ENCODE peak calls at places on chromosome 18, in eight cellular contexts. Q, F, H, W, R, J, V and C are unnamed samples.

GRCh38 chr18:29361843-29362242 is 1184.9 kb upstream of the CDH2 start:
- DNase-seq in Q (peak), F (peak), H (peak), W (no peak), R (no peak), J (no peak), V (no peak), C (no peak)

GRCh38 chr18:43582120-43582519 is 304.8 kb upstream of the SYT4 start:
- DNase-seq in Q (no peak), F (no peak), H (no peak), W (peak), R (no peak), J (no peak), V (no peak), C (no peak)

GRCh38 chr18:78813898-78814297 is 165.7 kb upstream of the SALL3 start:
- DNase-seq in Q (no peak), F (no peak), H (no peak), W (no peak), R (no peak), J (no peak), V (no peak), C (no peak)

GRCh38 chr18:38940863-38941531 is 1375.4 kb upstream of the CELF4 start:
- DNase-seq in Q (no peak), F (peak), H (peak), W (no peak), R (no peak), J (no peak), V (no peak), C (peak)

GRCh38 chr18:39966275-39966674 is 1988.8 kb upstream of the PIK3C3 start:
- DNase-seq in Q (no peak), F (no peak), H (peak), W (no peak), R (no peak), J (no peak), V (no peak), C (no peak)

GRCh38 chr18:28716321-28716720 is 539.4 kb upstream of the CDH2 start:
- DNase-seq in Q (no peak), F (no peak), H (no peak), W (no peak), R (no peak), J (no peak), V (no peak), C (no peak)

GRCh38 chr18:55998071-55998522 is 410.1 kb upstream of the TCF4 start:
- DNase-seq in Q (no peak), F (no peak), H (peak), W (no peak), R (no peak), J (no peak), V (peak), C (no peak)

GRCh38 chr18:9782073-9782857 is 74.2 kb downstream of the RAB31 start:
- DNase-seq in Q (no peak), F (no peak), H (no peak), W (no peak), R (no peak), J (no peak), V (no peak), C (no peak)

GRCh38 chr18:35121531-35121930 is 80.3 kb downstream of the MAPRE2 start:
- DNase-seq in Q (no peak), F (no peak), H (no peak), W (no peak), R (no peak), J (no peak), V (no peak), C (no peak)

GRCh38 chr18:73980289-73980979 is 167.2 kb downstream of the FBXO15 start:
- DNase-seq in Q (no peak), F (no peak), H (peak), W (no peak), R (no peak), J (peak), V (no peak), C (no peak)

GRCh38 chr18:48799724-48800315 is 150.9 kb downstream of the SMAD7 start:
- DNase-seq in Q (no peak), F (peak), H (no peak), W (peak), R (peak), J (no peak), V (no peak), C (no peak)

GRCh38 chr18:33579147-33579867 is 1.3 kb downstream of the ASXL3 start:
- DNase-seq in Q (no peak), F (no peak), H (peak), W (no peak), R (no peak), J (no peak), V (no peak), C (no peak)

GRCh38 chr18:45793295-45793965 is 32.0 kb upstream of the SIGLEC15 start:
- DNase-seq in Q (no peak), F (peak), H (peak), W (no peak), R (no peak), J (no peak), V (peak), C (no peak)

GRCh38 chr18:11148655-11149440 is 521 bp downstream of the PIEZO2 start:
- DNase-seq in Q (no peak), F (no peak), H (peak), W (no peak), R (no peak), J (peak), V (no peak), C (peak)

GRCh38 chr18:39799010-39799409 is 2156.0 kb upstream of the PIK3C3 start:
- DNase-seq in Q (no peak), F (no peak), H (peak), W (no peak), R (no peak), J (no peak), V (no peak), C (no peak)

GRCh38 chr18:12960846-12961397 is 13.1 kb downstream of the SEH1L start:
- DNase-seq in Q (no peak), F (no peak), H (no peak), W (no peak), R (no peak), J (no peak), V (no peak), C (no peak)

GRCh38 chr18:45423664-45424063 is 191.6 kb upstream of the SLC14A2 start:
- DNase-seq in Q (no peak), F (no peak), H (no peak), W (no peak), R (no peak), J (no peak), V (no peak), C (no peak)

GRCh38 chr18:61541673-61542072 is 208.4 kb downstream of the CDH20 start:
- DNase-seq in Q (no peak), F (no peak), H (no peak), W (no peak), R (no peak), J (no peak), V (peak), C (no peak)

GRCh38 chr18:20971886-20972267 is 139.7 kb downstream of the ROCK1 start:
- DNase-seq in Q (peak), F (peak), H (peak), W (no peak), R (no peak), J (peak), V (no peak), C (peak)

GRCh38 chr18:73101977-73102376 is 234.2 kb upstream of the NETO1 start:
- DNase-seq in Q (no peak), F (no peak), H (no peak), W (no peak), R (no peak), J (no peak), V (no peak), C (no peak)

GRCh38 chr18:9763876-9764605 is 55.9 kb downstream of the RAB31 start:
- DNase-seq in Q (no peak), F (no peak), H (no peak), W (no peak), R (no peak), J (no peak), V (no peak), C (no peak)

GRCh38 chr18:64974378-64975125 is 776.3 kb upstream of the CDH7 start:
- DNase-seq in Q (no peak), F (no peak), H (peak), W (no peak), R (no peak), J (no peak), V (peak), C (no peak)

GRCh38 chr18:62566199-62566598 is 43.4 kb downstream of the ZCCHC2 start:
- DNase-seq in Q (no peak), F (no peak), H (peak), W (peak), R (no peak), J (peak), V (peak), C (no peak)

GRCh38 chr18:57585421-57585820 is 1.1 kb downstream of the FECH start:
- DNase-seq in Q (no peak), F (no peak), H (no peak), W (no peak), R (no peak), J (no peak), V (no peak), C (no peak)

GRCh38 chr18:51890762-51891161 is 449.2 kb upstream of the DCC start:
- DNase-seq in Q (no peak), F (no peak), H (no peak), W (peak), R (no peak), J (no peak), V (peak), C (no peak)

GRCh38 chr18:39318462-39318861 is 1752.9 kb upstream of the CELF4 start:
- DNase-seq in Q (no peak), F (no peak), H (peak), W (no peak), R (no peak), J (no peak), V (no peak), C (no peak)

GRCh38 chr18:8839285-8839684 is 133.9 kb downstream of the MTCL1 start:
- DNase-seq in Q (no peak), F (no peak), H (no peak), W (peak), R (no peak), J (no peak), V (no peak), C (no peak)

GRCh38 chr18:73564073-73564472 is 583.6 kb downstream of the FBXO15 start:
- DNase-seq in Q (no peak), F (no peak), H (no peak), W (no peak), R (no peak), J (no peak), V (no peak), C (no peak)

GRCh38 chr18:50628543-50628905 is 68.6 kb downstream of the MAPK4 start:
- DNase-seq in Q (no peak), F (no peak), H (no peak), W (no peak), R (no peak), J (no peak), V (no peak), C (no peak)

GRCh38 chr18:50630895-50631294 is 71.0 kb downstream of the MAPK4 start:
- DNase-seq in Q (no peak), F (no peak), H (no peak), W (no peak), R (no peak), J (no peak), V (no peak), C (no peak)

GRCh38 chr18:50631831-50632285 is 72.0 kb downstream of the MAPK4 start:
- DNase-seq in Q (no peak), F (no peak), H (no peak), W (no peak), R (no peak), J (no peak), V (no peak), C (no peak)

GRCh38 chr18:50627594-50628542 is 68.0 kb downstream of the MAPK4 start:
- DNase-seq in Q (no peak), F (no peak), H (no peak), W (no peak), R (no peak), J (no peak), V (no peak), C (no peak)

GRCh38 chr18:50629148-50629631 is 69.3 kb downstream of the MAPK4 start:
- DNase-seq in Q (no peak), F (no peak), H (no peak), W (no peak), R (no peak), J (no peak), V (peak), C (no peak)
- TF ChIP-seq CTCF in Q (no peak), F (no peak), H (no peak), W (no peak), R (no peak), J (no peak), V (no peak), C (no peak)

DNA sequence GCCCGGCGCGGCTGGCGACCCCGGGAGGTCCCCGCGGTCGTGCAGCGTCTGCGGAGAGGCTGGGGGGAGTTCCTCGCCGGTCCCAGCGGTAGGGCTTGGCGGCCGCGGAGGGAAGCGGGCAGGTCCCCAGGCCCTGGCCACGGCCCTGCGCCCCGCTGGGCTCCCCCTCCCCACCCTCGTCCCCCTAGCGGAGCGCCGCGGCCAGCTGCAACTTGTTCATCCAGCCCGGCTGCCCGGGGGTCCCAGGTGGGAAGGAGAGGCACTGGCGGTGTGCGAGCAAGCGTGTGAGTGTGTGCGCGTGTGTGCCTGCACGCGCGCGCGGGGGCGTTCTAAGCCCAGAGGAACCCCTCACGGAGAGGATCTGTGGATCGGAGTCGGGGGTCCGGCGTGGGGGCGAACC is 1.3 kb downstream of the PTPRM start:
- DNase-seq in Q (no peak), F (no peak), H (peak), W (peak), R (no peak), J (peak), V (peak), C (no peak)
- TF ChIP-seq CTCF in Q (no peak), F (no peak), H (peak), W (no peak), R (no peak), J (peak), V (peak), C (no peak)

GRCh38 chr18:2103299-2103698 is 468.0 kb downstream of the METTL4 start:
- DNase-seq in Q (no peak), F (no peak), H (no peak), W (no peak), R (no peak), J (no peak), V (no peak), C (no peak)

GRCh38 chr18:2100694-2101213 is 470.6 kb downstream of the METTL4 start:
- DNase-seq in Q (no peak), F (no peak), H (no peak), W (no peak), R (no peak), J (no peak), V (no peak), C (no peak)

GRCh38 chr18:2108581-2108980 is 462.7 kb downstream of the METTL4 start:
- DNase-seq in Q (no peak), F (no peak), H (no peak), W (no peak), R (no peak), J (no peak), V (no peak), C (no peak)

GRCh38 chr18:2102022-2102421 is 469.3 kb downstream of the METTL4 start:
- DNase-seq in Q (no peak), F (peak), H (no peak), W (no peak), R (no peak), J (no peak), V (no peak), C (no peak)

GRCh38 chr18:2104620-2105462 is 466.5 kb downstream of the METTL4 start:
- DNase-seq in Q (peak), F (peak), H (peak), W (peak), R (peak), J (peak), V (peak), C (peak)
- TF ChIP-seq CTCF in Q (peak), F (peak), H (peak), W (peak), R (peak), J (peak), V (peak), C (peak)

GRCh38 chr18:36843784-36844183 is 14.9 kb downstream of the KIAA1328 start:
- DNase-seq in Q (no peak), F (no peak), H (no peak), W (no peak), R (no peak), J (no peak), V (no peak), C (no peak)
- TF ChIP-seq CTCF in Q (no peak), F (no peak), H (no peak), W (no peak), R (no peak), J (no peak), V (no peak), C (no peak)

GRCh38 chr18:2994190-2994589 is 18.8 kb downstream of the LPIN2 start:
- DNase-seq in Q (no peak), F (no peak), H (no peak), W (no peak), R (no peak), J (no peak), V (no peak), C (no peak)
- TF ChIP-seq CTCF in Q (no peak), F (no peak), H (no peak), W (no peak), R (no peak), J (no peak), V (no peak), C (no peak)

GRCh38 chr18:75273817-75274216 is 63.2 kb downstream of the TSHZ1 start:
- DNase-seq in Q (no peak), F (no peak), H (no peak), W (no peak), R (no peak), J (no peak), V (no peak), C (no peak)
- TF ChIP-seq CTCF in Q (peak), F (no peak), H (no peak), W (no peak), R (no peak), J (no peak), V (no peak), C (no peak)

GRCh38 chr18:63736856-63737255 is 34.1 kb downstream of the SERPINB11 start:
- DNase-seq in Q (no peak), F (no peak), H (no peak), W (no peak), R (no peak), J (no peak), V (no peak), C (no peak)

GRCh38 chr18:63747006-63747405 is 28.2 kb upstream of the SERPINB7 start:
- DNase-seq in Q (no peak), F (no peak), H (no peak), W (no peak), R (no peak), J (no peak), V (no peak), C (no peak)

DNA sequence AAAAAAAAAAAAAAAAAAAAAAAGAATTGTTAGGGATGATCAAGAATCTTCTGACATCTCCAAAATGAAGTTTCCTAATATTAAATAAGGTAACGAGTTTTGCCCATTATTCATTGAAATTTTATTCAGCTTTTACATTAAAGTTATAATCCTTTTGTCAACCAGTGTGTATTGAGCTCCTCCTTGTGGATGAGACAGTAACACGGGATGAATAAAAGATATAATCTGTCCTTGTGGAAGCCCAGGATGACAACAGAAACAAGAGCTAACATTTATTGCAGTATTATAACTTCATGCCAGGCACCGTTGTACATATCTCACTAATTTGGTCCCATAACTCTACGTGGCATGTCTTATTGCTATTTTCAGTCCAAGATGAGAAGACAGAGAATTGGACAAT is 33.4 kb upstream of the SERPINB7 start:
- DNase-seq in Q (no peak), F (no peak), H (peak), W (no peak), R (no peak), J (no peak), V (no peak), C (no peak)
- TF ChIP-seq CTCF in Q (no peak), F (no peak), H (peak), W (no peak), R (no peak), J (no peak), V (peak), C (no peak)

GRCh38 chr18:79942786-79943607 is 8.5 kb downstream of the SLC66A2 start:
- DNase-seq in Q (no peak), F (no peak), H (no peak), W (peak), R (peak), J (no peak), V (no peak), C (no peak)
- TF ChIP-seq CTCF in Q (no peak), F (no peak), H (no peak), W (no peak), R (no peak), J (no peak), V (no peak), C (no peak)

GRCh38 chr18:60193780-60194179 is 178.8 kb downstream of the MC4R start:
- DNase-seq in Q (no peak), F (no peak), H (peak), W (no peak), R (no peak), J (no peak), V (no peak), C (no peak)
- TF ChIP-seq CTCF in Q (no peak), F (no peak), H (no peak), W (no peak), R (no peak), J (no peak), V (no peak), C (no peak)

GRCh38 chr18:47262397-47263196 is 11.1 kb upstream of the SKOR2 start:
- DNase-seq in Q (no peak), F (no peak), H (peak), W (no peak), R (no peak), J (no peak), V (no peak), C (no peak)

GRCh38 chr18:47261902-47262301 is 10.4 kb upstream of the SKOR2 start:
- DNase-seq in Q (no peak), F (no peak), H (peak), W (no peak), R (no peak), J (no peak), V (no peak), C (no peak)

GRCh38 chr18:47260138-47260923 is 8.9 kb upstream of the SKOR2 start:
- DNase-seq in Q (peak), F (peak), H (peak), W (peak), R (no peak), J (peak), V (peak), C (peak)

GRCh38 chr18:47263197-47263827 is 11.9 kb upstream of the SKOR2 start:
- DNase-seq in Q (peak), F (no peak), H (peak), W (no peak), R (no peak), J (peak), V (no peak), C (no peak)

GRCh38 chr18:47260924-47261701 is 9.7 kb upstream of the SKOR2 start:
- DNase-seq in Q (peak), F (no peak), H (peak), W (no peak), R (no peak), J (peak), V (no peak), C (no peak)
- TF ChIP-seq CTCF in Q (no peak), F (no peak), H (peak), W (no peak), R (no peak), J (peak), V (no peak), C (no peak)